ENCODE peak calls at places on chromosome 7, in five cellular contexts. S, K, V, H and U are unnamed samples.

GRCh38 chr7:2821842-2822507 is 22.1 kb downstream of the GNA12 start:
- DNase-seq in S (no peak), K (no peak), V (no peak), H (peak), U (peak)

GRCh38 chr7:85851571-85852193 is 664.8 kb upstream of the SEMA3D start:
- DNase-seq in S (peak), K (peak), V (peak), H (peak), U (peak)

GRCh38 chr7:133081119-133081604 is 728 bp downstream of the CHCHD3 start:
- DNase-seq in S (peak), K (peak), V (peak), H (peak), U (peak)

GRCh38 chr7:80039255-80039884 is 95.3 kb upstream of the GNAI1 start:
- DNase-seq in S (no peak), K (no peak), V (peak), H (peak), U (no peak)

GRCh38 chr7:78326870-78327269 is 528.3 kb downstream of the PHTF2 start:
- DNase-seq in S (no peak), K (no peak), V (no peak), H (peak), U (no peak)

GRCh38 chr7:22563621-22564241 is 63.7 kb upstream of the STEAP1B start:
- DNase-seq in S (peak), K (peak), V (no peak), H (peak), U (no peak)

GRCh38 chr7:4694653-4695335 is 12.7 kb downstream of the FOXK1 start:
- DNase-seq in S (no peak), K (no peak), V (peak), H (peak), U (no peak)

GRCh38 chr7:148481965-148482626 is 108.5 kb upstream of the C7orf33 start:
- DNase-seq in S (no peak), K (no peak), V (no peak), H (no peak), U (no peak)

GRCh38 chr7:41217306-41217705 is 485.6 kb downstream of the INHBA start:
- DNase-seq in S (no peak), K (no peak), V (no peak), H (peak), U (no peak)

GRCh38 chr7:94975316-94975715 is 67.9 kb downstream of the PPP1R9A start:
- DNase-seq in S (no peak), K (no peak), V (no peak), H (peak), U (no peak)

GRCh38 chr7:41701542-41701941 is 1.3 kb downstream of the INHBA start:
- DNase-seq in S (peak), K (no peak), V (no peak), H (no peak), U (no peak)

GRCh38 chr7:2698581-2699288 is 10.7 kb downstream of the AMZ1 start:
- DNase-seq in S (no peak), K (no peak), V (no peak), H (no peak), U (peak)

GRCh38 chr7:44184221-44184873 is 4.9 kb downstream of the GCK start:
- DNase-seq in S (peak), K (no peak), V (peak), H (peak), U (no peak)

GRCh38 chr7:157682946-157683239 is 346.1 kb downstream of the DNAJB6 start:
- DNase-seq in S (no peak), K (no peak), V (no peak), H (no peak), U (no peak)

GRCh38 chr7:4742051-4742573 is 33.3 kb upstream of the AP5Z1 start:
- DNase-seq in S (no peak), K (no peak), V (peak), H (no peak), U (no peak)

GRCh38 chr7:126185959-126186580 is 1066.7 kb downstream of the GRM8 start:
- DNase-seq in S (peak), K (peak), V (no peak), H (no peak), U (no peak)

GRCh38 chr7:24127930-24128329 is 156.1 kb upstream of the NPY start:
- DNase-seq in S (no peak), K (no peak), V (no peak), H (no peak), U (no peak)

GRCh38 chr7:47886412-47886811 is 61.9 kb downstream of the PKD1L1 start:
- DNase-seq in S (no peak), K (no peak), V (no peak), H (no peak), U (no peak)

GRCh38 chr7:42144253-42145002 is 92.6 kb downstream of the GLI3 start:
- DNase-seq in S (no peak), K (no peak), V (no peak), H (peak), U (no peak)

GRCh38 chr7:23523486-23524075 is 8.2 kb downstream of the TRA2A start:
- DNase-seq in S (no peak), K (no peak), V (no peak), H (no peak), U (no peak)

GRCh38 chr7:158609313-158609974 is 21.8 kb upstream of the PTPRN2 start:
- DNase-seq in S (no peak), K (no peak), V (no peak), H (no peak), U (peak)

GRCh38 chr7:158966780-158967390 is 110.5 kb downstream of the DYNC2I1 start:
- DNase-seq in S (no peak), K (no peak), V (no peak), H (no peak), U (no peak)

GRCh38 chr7:31095286-31096197 is 43.4 kb downstream of the ADCYAP1R1 start:
- DNase-seq in S (no peak), K (no peak), V (no peak), H (no peak), U (no peak)

GRCh38 chr7:140159487-140159886 is 17.3 kb downstream of the KDM7A start:
- DNase-seq in S (no peak), K (no peak), V (no peak), H (peak), U (no peak)

GRCh38 chr7:15104411-15105092 is 202.0 kb upstream of the DGKB start:
- DNase-seq in S (no peak), K (no peak), V (no peak), H (no peak), U (no peak)
- TF ChIP-seq EZH2phosphoT487 in S (no peak), K (no peak), V (no peak), H (no peak), U (no peak)

GRCh38 chr7:1478480-1478879 is 19.2 kb upstream of the MICALL2 start:
- DNase-seq in S (no peak), K (no peak), V (no peak), H (no peak), U (no peak)

GRCh38 chr7:1483079-1483478 is 21.1 kb downstream of the INTS1 start:
- DNase-seq in S (no peak), K (no peak), V (no peak), H (no peak), U (no peak)

GRCh38 chr7:1479287-1479686 is 20.0 kb upstream of the MICALL2 start:
- DNase-seq in S (no peak), K (no peak), V (no peak), H (no peak), U (no peak)

GRCh38 chr7:1481300-1481699 is 22.0 kb upstream of the MICALL2 start:
- DNase-seq in S (no peak), K (no peak), V (no peak), H (no peak), U (no peak)

DNA sequence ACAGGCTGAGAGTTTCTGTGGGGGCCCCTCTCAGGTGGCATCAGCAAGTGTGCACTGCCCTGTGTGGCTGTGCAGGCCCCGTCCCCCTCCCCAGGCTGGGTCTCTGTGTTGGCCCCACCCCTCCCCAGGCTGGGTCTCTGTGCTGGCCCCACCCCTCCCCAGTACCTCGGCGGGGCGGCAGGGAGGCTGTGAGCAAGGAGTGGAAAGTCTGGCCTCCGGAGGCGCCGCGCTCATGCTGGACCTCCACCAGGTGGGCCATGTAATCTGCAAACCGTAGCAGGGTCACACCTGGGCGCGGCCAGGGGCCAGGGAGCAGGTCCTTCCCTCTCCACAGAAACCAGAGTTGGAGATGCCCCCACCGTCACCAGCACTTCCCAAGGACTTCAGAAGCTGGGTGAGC is 21.4 kb upstream of the MICALL2 start:
- DNase-seq in S (no peak), K (no peak), V (no peak), H (no peak), U (no peak)
- TF ChIP-seq EZH2phosphoT487 in S (no peak), K (no peak), V (no peak), H (no peak), U (no peak)

DNA sequence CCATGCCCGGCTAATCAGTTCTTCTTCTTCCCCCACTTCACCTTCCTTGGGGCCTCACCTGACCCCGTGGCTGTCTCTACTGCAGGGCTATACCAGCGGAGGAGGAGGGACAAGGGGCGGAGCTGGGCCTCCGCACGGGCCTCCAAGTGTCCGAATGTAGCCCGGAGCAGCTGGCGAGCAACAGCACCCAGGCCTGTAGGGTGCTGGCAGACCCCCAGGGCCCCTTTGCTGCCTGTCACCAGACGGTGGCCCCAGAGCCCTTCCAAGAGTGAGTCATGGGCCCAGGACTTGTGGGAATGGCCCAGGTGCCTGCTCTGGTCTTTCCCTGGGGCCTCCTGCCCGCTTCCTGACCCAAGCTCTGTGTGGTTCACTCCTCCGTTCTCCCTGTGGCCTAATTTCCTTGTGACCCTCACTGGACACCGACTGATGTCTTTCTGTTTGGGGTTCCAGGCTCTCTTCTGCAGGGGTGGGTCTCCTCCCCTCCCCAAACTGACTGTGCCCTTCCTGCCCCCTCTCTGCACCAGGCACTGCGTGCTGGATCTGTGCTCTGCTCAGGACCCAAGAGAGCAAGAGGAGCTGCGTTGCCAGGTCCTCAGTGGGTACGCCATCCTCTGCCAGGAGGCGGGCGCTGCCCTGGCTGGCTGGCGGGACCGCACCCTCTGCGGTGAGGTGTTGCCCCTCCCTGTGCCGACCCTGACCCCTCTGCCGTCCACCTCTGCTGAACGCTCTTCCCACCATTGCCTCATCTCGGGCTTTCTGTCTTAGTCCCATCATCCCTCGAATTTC is 35.2 kb downstream of the EPHB4 start:
- DNase-seq in S (no peak), K (no peak), V (no peak), H (no peak), U (no peak)
- TF ChIP-seq EZH2phosphoT487 in S (no peak), K (no peak), V (no peak), H (no peak), U (no peak)

GRCh38 chr7:91164531-91164930 is 99.7 kb upstream of the FZD1 start:
- DNase-seq in S (no peak), K (no peak), V (no peak), H (peak), U (no peak)

GRCh38 chr7:91157579-91158320 is 106.5 kb upstream of the FZD1 start:
- DNase-seq in S (no peak), K (no peak), V (no peak), H (no peak), U (no peak)

GRCh38 chr7:91165846-91166230 is 98.4 kb upstream of the FZD1 start:
- DNase-seq in S (no peak), K (no peak), V (no peak), H (peak), U (no peak)

GRCh38 chr7:91164948-91165845 is 99.0 kb upstream of the FZD1 start:
- DNase-seq in S (no peak), K (no peak), V (no peak), H (peak), U (peak)

GRCh38 chr7:91162415-91162814 is 101.8 kb upstream of the FZD1 start:
- DNase-seq in S (no peak), K (no peak), V (no peak), H (no peak), U (no peak)
- TF ChIP-seq EZH2phosphoT487 in S (no peak), K (no peak), V (no peak), H (no peak), U (no peak)

DNA sequence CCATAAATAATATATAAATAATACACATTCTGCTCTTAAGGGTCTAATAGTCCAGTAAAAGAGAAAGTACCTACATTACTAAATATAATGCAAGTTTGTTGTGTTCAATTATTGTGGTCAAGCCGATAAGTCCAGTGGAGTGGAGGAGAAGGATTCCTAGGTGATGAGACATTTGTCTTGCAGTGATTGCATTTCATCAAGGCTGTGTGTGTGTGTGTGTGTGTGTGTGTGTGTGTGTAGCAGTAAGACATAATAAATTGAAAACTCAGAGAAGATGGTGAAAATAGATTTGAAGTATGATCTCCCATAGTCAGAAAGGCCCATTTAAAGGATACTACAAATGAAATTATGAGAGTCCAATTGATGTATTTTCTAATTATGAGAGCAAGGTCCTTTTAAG is 192.5 kb upstream of the SEMA3C start:
- DNase-seq in S (no peak), K (no peak), V (peak), H (peak), U (no peak)
- TF ChIP-seq EZH2phosphoT487 in S (no peak), K (no peak), V (no peak), H (no peak), U (no peak)